ENCODE peak calls at places on chromosomes 3 and 15, in four cellular contexts. One of them, this sample, is unnamed. For H3K4me1, the result is how much of the 10 kb centered on the place peaks cover.

GRCh38 chr3:170469151-170470062 is 50.7 kb downstream of the CLDN11 start:
- DNase-seq in hepatocyte: peak
- DNase-seq in stomach: no peak
- DNase-seq in aorta: no peak
- DNase-seq in this sample: peak

GRCh38 chr3:72186485-72186864 is 401.5 kb upstream of the PROK2 start:
- DNase-seq in hepatocyte: no peak
- DNase-seq in stomach: no peak
- DNase-seq in aorta: no peak
- DNase-seq in this sample: no peak

GRCh38 chr15:77580991-77581682 is 51.6 kb downstream of the LINGO1 start:
- DNase-seq in hepatocyte: no peak
- DNase-seq in stomach: peak
- DNase-seq in aorta: no peak
- DNase-seq in this sample: no peak

GRCh38 chr3:168134931-168135330 is 39.2 kb upstream of the GOLIM4 start:
- DNase-seq in hepatocyte: no peak
- DNase-seq in stomach: no peak
- DNase-seq in aorta: no peak
- DNase-seq in this sample: no peak

GRCh38 chr15:74240002-74240568 is 4.0 kb downstream of the CCDC33 start:
- DNase-seq in hepatocyte: peak
- DNase-seq in stomach: peak
- DNase-seq in aorta: peak
- DNase-seq in this sample: no peak

GRCh38 chr15:36469567-36469966 is 109.9 kb upstream of the CDIN1 start:
- DNase-seq in hepatocyte: no peak
- DNase-seq in stomach: no peak
- DNase-seq in aorta: no peak
- DNase-seq in this sample: peak

GRCh38 chr3:123286308-123287023 is 84.7 kb downstream of the SEC22A start:
- DNase-seq in hepatocyte: peak
- DNase-seq in stomach: no peak
- DNase-seq in aorta: no peak
- DNase-seq in this sample: peak

GRCh38 chr3:192940129-192940528 is 22.5 kb upstream of the MB21D2 start:
- DNase-seq in hepatocyte: no peak
- DNase-seq in stomach: no peak
- DNase-seq in aorta: no peak
- DNase-seq in this sample: no peak

GRCh38 chr3:59913645-59914044 is 863.8 kb upstream of the CFAP20DC start:
- DNase-seq in hepatocyte: no peak
- DNase-seq in stomach: no peak
- DNase-seq in aorta: no peak
- DNase-seq in this sample: no peak

GRCh38 chr3:55329849-55330248 is 157.3 kb downstream of the WNT5A start:
- DNase-seq in hepatocyte: peak
- DNase-seq in stomach: no peak
- DNase-seq in aorta: no peak
- DNase-seq in this sample: no peak

GRCh38 chr15:56207711-56208110 is 36.0 kb downstream of the RFX7 start:
- DNase-seq in hepatocyte: no peak
- DNase-seq in stomach: no peak
- DNase-seq in aorta: no peak
- DNase-seq in this sample: no peak

GRCh38 chr15:74343127-74343796 is 24.2 kb downstream of the CYP11A1 start:
- DNase-seq in hepatocyte: no peak
- DNase-seq in stomach: no peak
- DNase-seq in aorta: no peak
- DNase-seq in this sample: no peak

GRCh38 chr15:99706557-99707303 is 26.5 kb downstream of the LYSMD4 start:
- DNase-seq in hepatocyte: no peak
- DNase-seq in stomach: no peak
- DNase-seq in aorta: no peak
- DNase-seq in this sample: no peak

GRCh38 chr3:9021610-9022009 is 58.3 kb upstream of the RAD18 start:
- DNase-seq in hepatocyte: no peak
- DNase-seq in stomach: no peak
- DNase-seq in aorta: no peak
- DNase-seq in this sample: no peak

GRCh38 chr3:185508330-185508729 is 9.5 kb upstream of the TMEM41A start:
- DNase-seq in hepatocyte: no peak
- DNase-seq in stomach: no peak
- DNase-seq in aorta: no peak
- DNase-seq in this sample: no peak

GRCh38 chr15:74317820-74318375 is 49.5 kb downstream of the CYP11A1 start:
- DNase-seq in hepatocyte: peak
- DNase-seq in stomach: no peak
- DNase-seq in aorta: peak
- DNase-seq in this sample: no peak

GRCh38 chr15:88644741-88645140 is 5.9 kb downstream of the ISG20 start:
- DNase-seq in hepatocyte: no peak
- DNase-seq in stomach: peak
- DNase-seq in aorta: peak
- DNase-seq in this sample: no peak

GRCh38 chr3:189726277-189726676 is 95.1 kb downstream of the TP63 start:
- DNase-seq in hepatocyte: no peak
- DNase-seq in stomach: no peak
- DNase-seq in aorta: no peak
- DNase-seq in this sample: no peak

GRCh38 chr3:30435950-30436349 is 170.5 kb upstream of the TGFBR2 start:
- DNase-seq in hepatocyte: no peak
- DNase-seq in stomach: no peak
- DNase-seq in aorta: no peak
- DNase-seq in this sample: no peak

GRCh38 chr3:11626084-11626463 is 17.6 kb downstream of the VGLL4 start:
- DNase-seq in hepatocyte: no peak
- DNase-seq in stomach: no peak
- DNase-seq in aorta: no peak
- DNase-seq in this sample: no peak

GRCh38 chr15:92666780-92667179 is 11.2 kb upstream of the FAM174B start:
- DNase-seq in hepatocyte: peak
- DNase-seq in stomach: peak
- DNase-seq in aorta: no peak
- DNase-seq in this sample: peak

GRCh38 chr3:158658889-158659288 is 13.6 kb downstream of the LXN start:
- DNase-seq in hepatocyte: no peak
- DNase-seq in stomach: no peak
- DNase-seq in aorta: no peak
- DNase-seq in this sample: no peak

GRCh38 chr15:101296418-101297405 is 1.7 kb upstream of the SNRPA1 start:
- DNase-seq in hepatocyte: no peak
- DNase-seq in stomach: no peak
- DNase-seq in aorta: no peak
- DNase-seq in this sample: no peak

GRCh38 chr3:54970895-54971294 is 43.0 kb upstream of the LRTM1 start:
- DNase-seq in hepatocyte: no peak
- DNase-seq in stomach: no peak
- DNase-seq in aorta: no peak
- DNase-seq in this sample: no peak

GRCh38 chr3:48595526-48596121 is 495 bp upstream of the COL7A1 start:
- DNase-seq in hepatocyte: peak
- DNase-seq in stomach: peak
- DNase-seq in aorta: peak
- DNase-seq in this sample: no peak

GRCh38 chr15:52558196-52558595 is 10.6 kb downstream of the ARPP19 start:
- DNase-seq in hepatocyte: peak
- DNase-seq in stomach: no peak
- DNase-seq in aorta: no peak
- DNase-seq in this sample: peak

GRCh38 chr15:31605467-31605931 is 278.9 kb downstream of the KLF13 start:
- DNase-seq in hepatocyte: peak
- DNase-seq in stomach: no peak
- DNase-seq in aorta: no peak
- DNase-seq in this sample: peak

GRCh38 chr3:183884437-183885296 is at the start of gene PARL:
- DNase-seq in hepatocyte: peak
- DNase-seq in stomach: peak
- DNase-seq in aorta: peak
- DNase-seq in this sample: peak

GRCh38 chr15:70063992-70064379 is 33.7 kb downstream of the TLE3 start:
- DNase-seq in hepatocyte: peak
- DNase-seq in stomach: no peak
- DNase-seq in aorta: peak
- DNase-seq in this sample: peak

GRCh38 chr3:134242649-134243637 is 7.7 kb downstream of the RYK start:
- DNase-seq in hepatocyte: no peak
- DNase-seq in stomach: no peak
- DNase-seq in aorta: no peak
- DNase-seq in this sample: no peak

GRCh38 chr15:83248151-83248851 is 36.2 kb downstream of the BNC1 start:
- DNase-seq in hepatocyte: peak
- DNase-seq in stomach: no peak
- DNase-seq in aorta: no peak
- DNase-seq in this sample: peak

GRCh38 chr3:10867384-10867783 is 51.4 kb downstream of the SLC6A11 start:
- DNase-seq in hepatocyte: peak
- DNase-seq in stomach: no peak
- DNase-seq in aorta: no peak
- DNase-seq in this sample: peak

GRCh38 chr15:31083394-31083790 is 18.1 kb downstream of the TRPM1 start:
- DNase-seq in hepatocyte: no peak
- DNase-seq in stomach: peak
- DNase-seq in aorta: no peak
- DNase-seq in this sample: no peak

GRCh38 chr3:11282250-11283125 is 10.3 kb downstream of the ATG7 start:
- DNase-seq in hepatocyte: peak
- DNase-seq in stomach: no peak
- DNase-seq in aorta: no peak
- DNase-seq in this sample: peak

GRCh38 chr15:26771168-26771916 is 1.5 kb downstream of the GABRB3 start:
- DNase-seq in hepatocyte: peak
- DNase-seq in stomach: peak
- DNase-seq in aorta: peak
- DNase-seq in this sample: peak

GRCh38 chr3:133117342-133117741 is 79.2 kb downstream of the TMEM108 start:
- DNase-seq in hepatocyte: no peak
- DNase-seq in stomach: no peak
- DNase-seq in aorta: no peak
- DNase-seq in this sample: no peak

GRCh38 chr3:190322604-190323240 is 476 bp upstream of the CLDN1 start:
- DNase-seq in hepatocyte: no peak
- DNase-seq in stomach: no peak
- DNase-seq in aorta: no peak
- DNase-seq in this sample: no peak

GRCh38 chr3:56928379-56929068 is 126.8 kb upstream of the ARHGEF3 start:
- DNase-seq in hepatocyte: peak
- DNase-seq in stomach: no peak
- DNase-seq in aorta: no peak
- DNase-seq in this sample: peak

DNA sequence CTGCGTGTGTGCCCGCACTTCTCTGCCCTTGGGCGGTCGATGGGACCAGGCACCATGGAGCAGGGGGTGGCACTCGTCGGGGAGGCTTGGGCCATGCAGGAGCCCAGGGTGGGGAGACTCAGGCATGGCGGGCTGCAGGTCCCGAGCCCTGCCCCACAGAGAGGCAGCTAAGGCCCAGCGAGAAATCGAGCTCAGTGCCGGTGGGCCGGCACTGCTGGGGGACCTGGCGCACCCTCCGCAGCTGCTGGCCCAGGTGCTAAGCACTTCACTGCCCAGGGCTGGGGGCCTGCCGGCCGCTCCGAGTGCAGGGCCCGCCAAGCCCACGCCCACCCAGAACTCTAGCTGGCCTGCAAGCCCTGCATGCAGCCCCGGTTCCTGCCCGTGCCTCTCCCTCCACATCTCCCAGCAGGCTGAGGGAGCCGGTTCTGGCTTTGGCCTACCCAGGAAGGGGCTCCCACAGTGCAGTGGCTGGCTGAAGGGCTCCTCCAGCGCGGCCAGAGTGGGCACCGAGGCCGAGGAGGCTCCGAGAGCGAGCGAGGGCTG is 553 bp upstream of the RTP4 start:
- DNase-seq in hepatocyte: no peak
- DNase-seq in stomach: no peak
- DNase-seq in aorta: peak
- DNase-seq in this sample: no peak
- H3K4me3 ChIP-seq in hepatocyte: no peak
- H3K4me3 ChIP-seq in stomach: peak
- H3K4me3 ChIP-seq in aorta: no peak
- H3K4me3 ChIP-seq in this sample: no peak

GRCh38 chr15:89653578-89653977 is 1.7 kb downstream of the KIF7 start:
- DNase-seq in hepatocyte: no peak
- DNase-seq in stomach: no peak
- DNase-seq in aorta: no peak
- DNase-seq in this sample: no peak
- H3K4me1 ChIP-seq in hepatocyte: under half
- H3K4me1 ChIP-seq in stomach: under half
- H3K4me1 ChIP-seq in aorta: under half
- H3K4me1 ChIP-seq in this sample: under half

GRCh38 chr3:70359711-70360110 is 47.3 kb upstream of the MDFIC2 start:
- DNase-seq in hepatocyte: no peak
- DNase-seq in stomach: no peak
- DNase-seq in aorta: no peak
- DNase-seq in this sample: no peak

GRCh38 chr3:70360985-70361384 is 48.5 kb upstream of the MDFIC2 start:
- DNase-seq in hepatocyte: peak
- DNase-seq in stomach: no peak
- DNase-seq in aorta: no peak
- DNase-seq in this sample: no peak

DNA sequence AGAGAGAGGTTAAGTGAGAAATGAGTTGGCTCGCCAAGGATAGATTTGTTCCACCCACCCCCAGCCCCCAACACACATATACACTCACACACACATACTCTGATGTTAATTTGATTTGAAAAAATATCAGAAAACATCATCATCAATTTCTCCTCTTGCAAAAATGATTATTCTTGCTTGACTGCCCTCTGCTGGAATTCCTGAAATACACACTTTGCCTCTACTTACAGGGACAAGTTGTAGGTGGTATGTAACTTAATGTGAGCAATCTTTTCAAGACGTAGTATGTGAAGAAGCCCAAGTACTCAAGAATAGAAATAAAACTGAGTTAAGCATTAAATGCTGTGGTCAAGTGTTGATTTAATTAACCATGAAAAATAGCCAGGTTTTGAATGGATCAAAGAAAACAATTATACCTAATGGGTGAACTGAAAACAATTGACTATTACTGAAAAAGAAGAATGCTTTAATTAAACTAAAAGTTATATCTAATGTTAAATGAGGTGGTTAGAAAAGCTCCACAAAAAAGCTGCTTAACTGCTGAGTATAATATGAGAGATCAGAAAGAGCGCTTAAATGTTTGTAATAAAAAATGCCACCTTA is 46.6 kb upstream of the MDFIC2 start:
- DNase-seq in hepatocyte: peak
- DNase-seq in stomach: no peak
- DNase-seq in aorta: no peak
- DNase-seq in this sample: peak
- H3K4me3 ChIP-seq in hepatocyte: no peak
- H3K4me3 ChIP-seq in stomach: no peak
- H3K4me3 ChIP-seq in aorta: no peak
- H3K4me3 ChIP-seq in this sample: no peak

GRCh38 chr3:152313914-152314313 is 45.2 kb downstream of the MBNL1 start:
- DNase-seq in hepatocyte: no peak
- DNase-seq in stomach: no peak
- DNase-seq in aorta: no peak
- DNase-seq in this sample: no peak
- H3K4me1 ChIP-seq in hepatocyte: under half
- H3K4me1 ChIP-seq in stomach: under half
- H3K4me1 ChIP-seq in aorta: under half
- H3K4me1 ChIP-seq in this sample: under half